ENCODE peak calls at places on chromosomes 4 and X, in eight cellular contexts. I is CD8-positive, alpha-beta memory T cell; O is mesendoderm; X is A172; S is stimulated activated CD4-positive, alpha-beta T cell treated with anti-CD3 and anti-CD28 coated beads, Interleukin-1b, Interleukin-23, amount 100 ng/mL, for 1 hour; D is fibroblast of pulmonary artery; C is effector memory CD4-positive, alpha-beta T cell; A is fibroblast of mammary gland. F is an unnamed sample.

GRCh38 chrX:109709129-109709631 is 23.9 kb downstream of the ACSL4 start:
- DNase-seq in I (no peak), O (peak; percentile 2), X (no peak), S (no peak), D (peak; percentile 68), C (no peak), A (peak; percentile 64), F (peak; percentile 14)

GRCh38 chr4:102736636-102737549 is 23.9 kb downstream of the MANBA start:
- DNase-seq in I (no peak), O (peak; percentile 81), X (no peak), S (no peak), D (no peak), C (no peak), A (no peak), F (no peak)

GRCh38 chrX:65811558-65812228 is 144.2 kb downstream of the MSN start:
- DNase-seq in I (no peak), O (no peak), X (no peak), S (no peak), D (no peak), C (no peak), A (no peak), F (no peak)

GRCh38 chrX:28595346-28595745 is 8.1 kb downstream of the IL1RAPL1 start:
- DNase-seq in I (no peak), O (no peak), X (no peak), S (no peak), D (no peak), C (no peak), A (no peak), F (no peak)

GRCh38 chr4:114598191-114599121 is at the start of gene UGT8:
- DNase-seq in I (peak; percentile 20), O (peak; percentile 79), X (no peak), S (no peak), D (peak; percentile 6), C (no peak), A (peak; percentile 6), F (no peak)

GRCh38 chr4:131721883-131722282 is 1427.2 kb upstream of the PCDH10 start:
- DNase-seq in I (no peak), O (no peak), X (no peak), S (no peak), D (no peak), C (no peak), A (no peak), F (no peak)

GRCh38 chrX:9291666-9292065 is 173.2 kb upstream of the TBL1X start:
- DNase-seq in I (no peak), O (peak; percentile 70), X (no peak), S (no peak), D (no peak), C (no peak), A (no peak), F (no peak)

GRCh38 chr4:8665406-8666360 is 73.1 kb downstream of the CPZ start:
- DNase-seq in I (no peak), O (no peak), X (peak; percentile 55), S (no peak), D (no peak), C (no peak), A (no peak), F (no peak)

GRCh38 chr4:136395212-136395722 is 1137.0 kb downstream of the PCDH18 start:
- DNase-seq in I (no peak), O (no peak), X (no peak), S (no peak), D (no peak), C (no peak), A (no peak), F (no peak)

GRCh38 chrX:139094671-139095592 is 383.4 kb upstream of the FGF13 start:
- DNase-seq in I (no peak), O (peak; percentile 56), X (no peak), S (no peak), D (no peak), C (no peak), A (peak; percentile 25), F (no peak)

F was measured in hepatic stellate cell.